ENCODE peak calls at places on chromosomes 16 and 17, in seven cellular contexts. I, S, C, J, M, V and X are unnamed samples.

GRCh38 chr16:15502041-15502725 is 67.8 kb downstream of the BMERB1 start:
- DNase-seq in I (no peak), S (no peak), C (peak), J (no peak), M (no peak), V (no peak), X (no peak)

GRCh38 chr16:10937068-10937859 is 5.0 kb downstream of the DEXI start:
- DNase-seq in I (no peak), S (no peak), C (no peak), J (no peak), M (no peak), V (no peak), X (no peak)

GRCh38 chr17:17008998-17009397 is 33.3 kb upstream of the MPRIP start:
- DNase-seq in I (no peak), S (no peak), C (no peak), J (no peak), M (no peak), V (no peak), X (no peak)

GRCh38 chr16:68999114-68999513 is 106.3 kb upstream of the HAS3 start:
- DNase-seq in I (no peak), S (no peak), C (no peak), J (no peak), M (no peak), V (no peak), X (no peak)

GRCh38 chr16:56944954-56945839 is 13.3 kb downstream of the HERPUD1 start:
- DNase-seq in I (peak), S (no peak), C (no peak), J (no peak), M (no peak), V (no peak), X (no peak)

GRCh38 chr17:57406131-57406980 is 150.0 kb downstream of the MSI2 start:
- DNase-seq in I (no peak), S (no peak), C (peak), J (no peak), M (no peak), V (peak), X (peak)

GRCh38 chr16:71328151-71328550 is 30.4 kb upstream of the CALB2 start:
- DNase-seq in I (no peak), S (no peak), C (no peak), J (no peak), M (no peak), V (no peak), X (no peak)

GRCh38 chr16:88308441-88309173 is 74.2 kb upstream of the ZNF469 start:
- DNase-seq in I (no peak), S (no peak), C (no peak), J (no peak), M (no peak), V (no peak), X (no peak)

GRCh38 chr16:873243-873661 is 72.7 kb upstream of the GNG13 start:
- DNase-seq in I (no peak), S (no peak), C (no peak), J (no peak), M (no peak), V (no peak), X (no peak)

GRCh38 chr16:68617735-68618134 is 27.4 kb upstream of the CDH3 start:
- DNase-seq in I (no peak), S (no peak), C (no peak), J (no peak), M (no peak), V (no peak), X (no peak)

GRCh38 chr17:55402374-55402773 is 19.3 kb downstream of the MMD start:
- DNase-seq in I (no peak), S (no peak), C (no peak), J (no peak), M (no peak), V (no peak), X (no peak)

GRCh38 chr16:1079786-1080525 is 7.4 kb downstream of the SSTR5 start:
- DNase-seq in I (no peak), S (no peak), C (no peak), J (no peak), M (no peak), V (no peak), X (no peak)

GRCh38 chr17:58875261-58875660 is 119.6 kb downstream of the PPM1E start:
- DNase-seq in I (no peak), S (no peak), C (no peak), J (no peak), M (no peak), V (no peak), X (no peak)

GRCh38 chr16:19805459-19806160 is 79.0 kb downstream of the GPRC5B start:
- DNase-seq in I (no peak), S (no peak), C (no peak), J (no peak), M (no peak), V (no peak), X (no peak)

GRCh38 chr17:31357831-31358400 is 33.6 kb upstream of the RAB11FIP4 start:
- DNase-seq in I (no peak), S (no peak), C (no peak), J (no peak), M (no peak), V (no peak), X (no peak)

GRCh38 chr16:48158296-48158695 is 2.5 kb upstream of the ABCC12 start:
- DNase-seq in I (no peak), S (peak), C (peak), J (no peak), M (no peak), V (peak), X (no peak)

GRCh38 chr16:71423865-71424264 is 18.0 kb downstream of the TLE7 start:
- DNase-seq in I (no peak), S (no peak), C (no peak), J (no peak), M (no peak), V (no peak), X (no peak)

GRCh38 chr16:56673916-56674315 is 4.3 kb downstream of the MT1H start:
- DNase-seq in I (no peak), S (no peak), C (no peak), J (no peak), M (no peak), V (no peak), X (no peak)

GRCh38 chr16:80994451-80994850 is 12.2 kb downstream of the CMC2 start:
- DNase-seq in I (no peak), S (no peak), C (no peak), J (no peak), M (no peak), V (no peak), X (no peak)

GRCh38 chr16:11105038-11105903 is 150.7 kb downstream of the SOCS1 start:
- DNase-seq in I (no peak), S (no peak), C (peak), J (no peak), M (no peak), V (peak), X (peak)

GRCh38 chr17:31686495-31686894 is 172.5 kb downstream of the COPRS start:
- DNase-seq in I (no peak), S (no peak), C (no peak), J (no peak), M (no peak), V (no peak), X (no peak)

GRCh38 chr17:41415833-41416335 is 8.5 kb downstream of the KRT37 start:
- DNase-seq in I (no peak), S (no peak), C (peak), J (no peak), M (no peak), V (peak), X (no peak)

GRCh38 chr17:41418116-41418860 is 6.1 kb downstream of the KRT37 start:
- DNase-seq in I (no peak), S (no peak), C (no peak), J (no peak), M (no peak), V (no peak), X (no peak)

GRCh38 chr17:41416478-41416877 is 7.9 kb downstream of the KRT37 start:
- DNase-seq in I (no peak), S (no peak), C (no peak), J (no peak), M (no peak), V (no peak), X (no peak)

GRCh38 chr17:41419712-41420111 is 4.7 kb downstream of the KRT37 start:
- DNase-seq in I (no peak), S (no peak), C (no peak), J (no peak), M (no peak), V (no peak), X (no peak)

DNA sequence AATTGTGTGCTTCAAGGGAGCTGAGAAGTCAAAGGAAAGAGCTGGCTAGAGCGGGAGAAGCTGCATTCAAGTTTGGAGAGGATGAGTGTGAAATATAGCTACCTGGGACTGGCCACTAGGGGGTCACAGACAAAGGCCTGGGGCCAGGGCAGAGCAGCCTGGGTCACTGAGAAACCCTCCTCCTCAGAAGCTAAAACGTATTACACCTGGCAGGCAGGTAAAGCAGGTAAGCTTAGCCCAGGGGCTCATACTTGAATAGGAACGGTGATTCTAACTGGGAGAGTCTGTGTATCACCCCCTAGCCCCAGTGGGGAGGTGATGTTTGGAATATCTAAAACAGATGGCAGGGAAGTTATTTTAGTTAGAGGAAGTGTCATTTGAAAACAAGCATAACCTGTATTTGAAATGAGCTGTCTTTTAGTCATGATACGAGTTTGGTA is 6.8 kb downstream of the KRT37 start:
- DNase-seq in I (no peak), S (no peak), C (no peak), J (peak), M (peak), V (no peak), X (no peak)
- TF ChIP-seq CTCF in I (no peak), S (no peak), C (peak), J (peak), M (peak), V (peak), X (no peak)

DNA sequence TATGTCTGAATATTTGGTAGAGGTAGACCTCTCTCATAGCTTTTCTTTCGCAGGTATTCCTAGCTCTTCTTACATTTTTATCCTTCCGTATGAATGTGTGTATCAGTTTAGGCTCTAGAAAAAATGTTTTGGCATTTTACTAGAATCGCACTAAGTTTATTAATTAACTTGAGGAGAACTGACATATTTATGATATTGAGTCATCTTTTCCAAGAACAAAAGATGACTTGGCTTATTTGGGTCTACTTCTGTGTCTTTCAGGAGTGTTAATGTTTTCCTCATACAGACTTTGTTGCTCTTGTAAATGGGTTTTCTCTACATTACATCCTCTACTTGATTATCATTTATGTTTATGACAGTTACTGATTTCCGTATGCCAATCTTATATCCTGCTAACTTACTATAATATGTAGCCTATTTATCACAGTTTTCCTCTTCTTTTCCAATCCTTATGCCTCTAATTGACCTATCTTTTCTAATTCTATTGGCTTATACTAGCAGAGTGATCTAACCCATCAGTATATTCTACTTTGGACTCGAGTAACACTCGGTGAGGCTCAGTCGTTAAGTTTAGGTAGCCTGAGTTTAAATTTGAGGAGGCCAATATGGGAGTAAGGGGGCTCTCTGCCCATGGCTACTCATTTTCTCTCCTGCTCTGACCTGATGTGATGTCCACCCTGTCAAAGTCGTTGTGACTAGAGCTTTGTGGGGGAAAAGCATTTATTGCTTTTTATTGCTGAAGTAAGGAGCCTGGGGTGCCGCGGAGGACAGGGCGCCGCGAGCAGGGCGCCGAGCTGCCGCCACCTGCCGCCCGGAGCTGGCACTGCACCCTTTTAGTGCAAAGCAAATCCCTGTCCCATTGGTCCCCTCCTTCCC is 20.0 kb downstream of the ST6GALNAC1 start:
- DNase-seq in I (peak), S (peak), C (peak), J (peak), M (peak), V (peak), X (peak)
- TF ChIP-seq CTCF in I (peak), S (peak), C (peak), J (peak), M (peak), V (peak), X (peak)

GRCh38 chr16:23909792-23910418 is 74.1 kb downstream of the PRKCB start:
- DNase-seq in I (no peak), S (no peak), C (no peak), J (no peak), M (no peak), V (no peak), X (no peak)
- TF ChIP-seq CTCF in I (no peak), S (no peak), C (no peak), J (no peak), M (no peak), V (no peak), X (no peak)

GRCh38 chr16:22855231-22855630 is 41.3 kb downstream of the HS3ST2 start:
- DNase-seq in I (no peak), S (no peak), C (no peak), J (no peak), M (no peak), V (no peak), X (no peak)
- TF ChIP-seq CTCF in I (no peak), S (no peak), C (no peak), J (no peak), M (no peak), V (no peak), X (no peak)

GRCh38 chr17:5591966-5592365 is 7.7 kb upstream of the NLRP1 start:
- DNase-seq in I (no peak), S (no peak), C (no peak), J (no peak), M (no peak), V (no peak), X (no peak)
- TF ChIP-seq CTCF in I (no peak), S (no peak), C (no peak), J (no peak), M (no peak), V (no peak), X (no peak)